ENCODE peak calls at places on chromosomes 3 and 15, in five cellular contexts. One of them, this sample, is unnamed.

GRCh38 chr15:89792106-89792805 is 16.1 kb downstream of the MESP2 start:
- DNase-seq in spleen: peak; percentile 54
- DNase-seq in body of pancreas: no peak
- DNase-seq in K562: no peak
- DNase-seq in ovary: no peak
- DNase-seq in this sample: no peak

GRCh38 chr3:111045564-111045963 is 26.1 kb upstream of the NECTIN3 start:
- DNase-seq in spleen: no peak
- DNase-seq in body of pancreas: no peak
- DNase-seq in K562: no peak
- DNase-seq in ovary: no peak
- DNase-seq in this sample: no peak

GRCh38 chr3:70053293-70053692 is 53.8 kb downstream of the SAMMSON start:
- DNase-seq in spleen: no peak
- DNase-seq in body of pancreas: no peak
- DNase-seq in K562: no peak
- DNase-seq in ovary: no peak
- DNase-seq in this sample: no peak

GRCh38 chr3:101995371-101996046 is 146.2 kb downstream of the NFKBIZ start:
- DNase-seq in spleen: no peak
- DNase-seq in body of pancreas: no peak
- DNase-seq in K562: no peak
- DNase-seq in ovary: no peak
- DNase-seq in this sample: no peak

GRCh38 chr3:28544236-28544635 is 195.6 kb upstream of the AZI2 start:
- DNase-seq in spleen: no peak
- DNase-seq in body of pancreas: peak; percentile 29
- DNase-seq in K562: no peak
- DNase-seq in ovary: no peak
- DNase-seq in this sample: no peak

GRCh38 chr15:83845230-83845629 is 191.3 kb downstream of the ADAMTSL3 start:
- DNase-seq in spleen: no peak
- DNase-seq in body of pancreas: no peak
- DNase-seq in K562: no peak
- DNase-seq in ovary: peak; percentile 58
- DNase-seq in this sample: no peak

GRCh38 chr3:10437995-10438901 is 67.1 kb downstream of the ATP2B2 start:
- DNase-seq in spleen: peak; percentile 64
- DNase-seq in body of pancreas: no peak
- DNase-seq in K562: peak; percentile 79
- DNase-seq in ovary: no peak
- DNase-seq in this sample: no peak

GRCh38 chr3:149352556-149352955 is 19.1 kb upstream of the TM4SF18 start:
- DNase-seq in spleen: peak; percentile 78
- DNase-seq in body of pancreas: peak; percentile 73
- DNase-seq in K562: peak; percentile 67
- DNase-seq in ovary: peak; percentile 54
- DNase-seq in this sample: no peak

GRCh38 chr3:72288955-72289707 is 504.2 kb upstream of the PROK2 start:
- DNase-seq in spleen: peak; percentile 82
- DNase-seq in body of pancreas: peak; percentile 54
- DNase-seq in K562: peak; percentile 84
- DNase-seq in ovary: no peak
- DNase-seq in this sample: peak; percentile 87

GRCh38 chr15:41885841-41886240 is 8.0 kb downstream of the SPTBN5 start:
- DNase-seq in spleen: no peak
- DNase-seq in body of pancreas: no peak
- DNase-seq in K562: no peak
- DNase-seq in ovary: no peak
- DNase-seq in this sample: no peak

GRCh38 chr3:192571197-192571791 is 156.0 kb downstream of the FGF12 start:
- DNase-seq in spleen: no peak
- DNase-seq in body of pancreas: peak; percentile 40
- DNase-seq in K562: no peak
- DNase-seq in ovary: peak; percentile 55
- DNase-seq in this sample: no peak

GRCh38 chr3:141058996-141059395 is 7.8 kb downstream of the SPSB4 start:
- DNase-seq in spleen: no peak
- DNase-seq in body of pancreas: no peak
- DNase-seq in K562: no peak
- DNase-seq in ovary: no peak
- DNase-seq in this sample: no peak

GRCh38 chr3:46903341-46904302 is 26.1 kb downstream of the PTH1R start:
- DNase-seq in spleen: peak; percentile 64
- DNase-seq in body of pancreas: peak; percentile 14
- DNase-seq in K562: peak; percentile 57
- DNase-seq in ovary: no peak
- DNase-seq in this sample: no peak

GRCh38 chr3:167780214-167780613 is 44.7 kb downstream of the SERPINI1 start:
- DNase-seq in spleen: no peak
- DNase-seq in body of pancreas: no peak
- DNase-seq in K562: no peak
- DNase-seq in ovary: no peak
- DNase-seq in this sample: no peak

GRCh38 chr15:80931721-80932609 is 57.7 kb downstream of the MESD start:
- DNase-seq in spleen: peak; percentile 46
- DNase-seq in body of pancreas: no peak
- DNase-seq in K562: no peak
- DNase-seq in ovary: no peak
- DNase-seq in this sample: no peak

GRCh38 chr3:132317229-132317948 is at the start of gene ACP3:
- DNase-seq in spleen: peak; percentile 78
- DNase-seq in body of pancreas: peak; percentile 68
- DNase-seq in K562: no peak
- DNase-seq in ovary: peak; percentile 71
- DNase-seq in this sample: peak; percentile 37

GRCh38 chr15:38874464-38874863 is 309.9 kb upstream of the RASGRP1 start:
- DNase-seq in spleen: no peak
- DNase-seq in body of pancreas: no peak
- DNase-seq in K562: no peak
- DNase-seq in ovary: no peak
- DNase-seq in this sample: no peak

GRCh38 chr15:55270301-55270700 is 19.3 kb downstream of the RAB27A start:
- DNase-seq in spleen: no peak
- DNase-seq in body of pancreas: no peak
- DNase-seq in K562: no peak
- DNase-seq in ovary: no peak
- DNase-seq in this sample: no peak

GRCh38 chr3:9340450-9341009 is 22.3 kb upstream of the THUMPD3 start:
- DNase-seq in spleen: no peak
- DNase-seq in body of pancreas: no peak
- DNase-seq in K562: no peak
- DNase-seq in ovary: no peak
- DNase-seq in this sample: no peak

GRCh38 chr15:38671675-38672141 is 107.1 kb upstream of the RASGRP1 start:
- DNase-seq in spleen: no peak
- DNase-seq in body of pancreas: no peak
- DNase-seq in K562: no peak
- DNase-seq in ovary: no peak
- DNase-seq in this sample: no peak

GRCh38 chr3:194472290-194472920 is 14.4 kb downstream of the ATP13A3 start:
- DNase-seq in spleen: no peak
- DNase-seq in body of pancreas: peak; percentile 51
- DNase-seq in K562: peak; percentile 42
- DNase-seq in ovary: no peak
- DNase-seq in this sample: no peak

GRCh38 chr15:78034495-78035191 is 42.9 kb downstream of the TBC1D2B start:
- DNase-seq in spleen: peak; percentile 93
- DNase-seq in body of pancreas: peak; percentile 55
- DNase-seq in K562: no peak
- DNase-seq in ovary: no peak
- DNase-seq in this sample: no peak

GRCh38 chr3:64650710-64651109 is 37.1 kb downstream of the ADAMTS9 start:
- DNase-seq in spleen: no peak
- DNase-seq in body of pancreas: no peak
- DNase-seq in K562: no peak
- DNase-seq in ovary: no peak
- DNase-seq in this sample: no peak

GRCh38 chr15:31024330-31024729 is 32.9 kb upstream of the MTMR10 start:
- DNase-seq in spleen: no peak
- DNase-seq in body of pancreas: peak; percentile 38
- DNase-seq in K562: no peak
- DNase-seq in ovary: no peak
- DNase-seq in this sample: no peak

GRCh38 chr3:59245879-59246501 is 196.2 kb upstream of the CFAP20DC start:
- DNase-seq in spleen: no peak
- DNase-seq in body of pancreas: no peak
- DNase-seq in K562: no peak
- DNase-seq in ovary: no peak
- DNase-seq in this sample: no peak

GRCh38 chr3:116148881-116149530 is 296.3 kb downstream of the LSAMP start:
- DNase-seq in spleen: no peak
- DNase-seq in body of pancreas: no peak
- DNase-seq in K562: no peak
- DNase-seq in ovary: no peak
- DNase-seq in this sample: no peak

GRCh38 chr3:117628896-117629295 is 919.3 kb downstream of the TUSC7 start:
- DNase-seq in spleen: no peak
- DNase-seq in body of pancreas: no peak
- DNase-seq in K562: no peak
- DNase-seq in ovary: no peak
- DNase-seq in this sample: peak; percentile 15

GRCh38 chr15:70194266-70194665 is 96.5 kb upstream of the TLE3 start:
- DNase-seq in spleen: no peak
- DNase-seq in body of pancreas: no peak
- DNase-seq in K562: no peak
- DNase-seq in ovary: no peak
- DNase-seq in this sample: no peak

GRCh38 chr3:25603703-25604102 is 61.0 kb downstream of the TOP2B start:
- DNase-seq in spleen: no peak
- DNase-seq in body of pancreas: no peak
- DNase-seq in K562: no peak
- DNase-seq in ovary: no peak
- DNase-seq in this sample: peak; percentile 29

GRCh38 chr3:155308831-155309230 is 15.3 kb upstream of the STRIT1 start:
- DNase-seq in spleen: no peak
- DNase-seq in body of pancreas: no peak
- DNase-seq in K562: no peak
- DNase-seq in ovary: no peak
- DNase-seq in this sample: no peak

GRCh38 chr15:97998307-97999071 is 38.0 kb downstream of the ARRDC4 start:
- DNase-seq in spleen: no peak
- DNase-seq in body of pancreas: no peak
- DNase-seq in K562: no peak
- DNase-seq in ovary: no peak
- DNase-seq in this sample: no peak

GRCh38 chr3:11631822-11632221 is 11.9 kb downstream of the VGLL4 start:
- DNase-seq in spleen: no peak
- DNase-seq in body of pancreas: no peak
- DNase-seq in K562: no peak
- DNase-seq in ovary: no peak
- DNase-seq in this sample: no peak

GRCh38 chr3:169002689-169003088 is 660.8 kb downstream of the MECOM start:
- DNase-seq in spleen: no peak
- DNase-seq in body of pancreas: no peak
- DNase-seq in K562: no peak
- DNase-seq in ovary: no peak
- DNase-seq in this sample: no peak

GRCh38 chr15:75844629-75845390 is 1.6 kb downstream of the UBE2Q2 start:
- DNase-seq in spleen: no peak
- DNase-seq in body of pancreas: no peak
- DNase-seq in K562: no peak
- DNase-seq in ovary: no peak
- DNase-seq in this sample: no peak
- H3K4me3 ChIP-seq in spleen: peak overlapping the region; percentile 92
- H3K4me3 ChIP-seq in body of pancreas: peak overlapping the region; percentile 75
- H3K4me3 ChIP-seq in K562: peak overlapping the region; percentile 82
- H3K4me3 ChIP-seq in ovary: peak overlapping the region; percentile 82
- H3K4me3 ChIP-seq in this sample: peak overlapping the region; percentile 77

GRCh38 chr3:50627407-50628051 is 10.6 kb downstream of the MAPKAPK3 start:
- DNase-seq in spleen: no peak
- DNase-seq in body of pancreas: no peak
- DNase-seq in K562: no peak
- DNase-seq in ovary: no peak
- DNase-seq in this sample: peak; percentile 58
- TF ChIP-seq POLR2A in spleen: no peak
- TF ChIP-seq POLR2A in body of pancreas: no peak
- TF ChIP-seq POLR2A in K562: no peak
- TF ChIP-seq POLR2A in ovary: no peak
- TF ChIP-seq POLR2A in this sample: no peak

GRCh38 chr3:54122046-54122801 is at the start of gene CACNA2D3:
- DNase-seq in spleen: no peak
- DNase-seq in body of pancreas: no peak
- DNase-seq in K562: no peak
- DNase-seq in ovary: peak; percentile 78
- DNase-seq in this sample: no peak

GRCh38 chr3:54122802-54123537 is 618 bp downstream of the CACNA2D3 start:
- DNase-seq in spleen: no peak
- DNase-seq in body of pancreas: no peak
- DNase-seq in K562: no peak
- DNase-seq in ovary: peak; percentile 45
- DNase-seq in this sample: no peak

GRCh38 chr3:54121404-54122045 is 827 bp upstream of the CACNA2D3 start:
- DNase-seq in spleen: no peak
- DNase-seq in body of pancreas: no peak
- DNase-seq in K562: no peak
- DNase-seq in ovary: peak; percentile 44
- DNase-seq in this sample: no peak

GRCh38 chr3:54123538-54124196 is 1.3 kb downstream of the CACNA2D3 start:
- DNase-seq in spleen: no peak
- DNase-seq in body of pancreas: no peak
- DNase-seq in K562: no peak
- DNase-seq in ovary: no peak
- DNase-seq in this sample: no peak

GRCh38 chr3:54120657-54121403 is 1.5 kb upstream of the CACNA2D3 start:
- DNase-seq in spleen: no peak
- DNase-seq in body of pancreas: no peak
- DNase-seq in K562: no peak
- DNase-seq in ovary: peak; percentile 42
- DNase-seq in this sample: no peak
- TF ChIP-seq CTCF in spleen: no peak
- TF ChIP-seq CTCF in body of pancreas: no peak
- TF ChIP-seq CTCF in K562: no peak
- TF ChIP-seq CTCF in ovary: no peak
- TF ChIP-seq CTCF in this sample: no peak

DNA sequence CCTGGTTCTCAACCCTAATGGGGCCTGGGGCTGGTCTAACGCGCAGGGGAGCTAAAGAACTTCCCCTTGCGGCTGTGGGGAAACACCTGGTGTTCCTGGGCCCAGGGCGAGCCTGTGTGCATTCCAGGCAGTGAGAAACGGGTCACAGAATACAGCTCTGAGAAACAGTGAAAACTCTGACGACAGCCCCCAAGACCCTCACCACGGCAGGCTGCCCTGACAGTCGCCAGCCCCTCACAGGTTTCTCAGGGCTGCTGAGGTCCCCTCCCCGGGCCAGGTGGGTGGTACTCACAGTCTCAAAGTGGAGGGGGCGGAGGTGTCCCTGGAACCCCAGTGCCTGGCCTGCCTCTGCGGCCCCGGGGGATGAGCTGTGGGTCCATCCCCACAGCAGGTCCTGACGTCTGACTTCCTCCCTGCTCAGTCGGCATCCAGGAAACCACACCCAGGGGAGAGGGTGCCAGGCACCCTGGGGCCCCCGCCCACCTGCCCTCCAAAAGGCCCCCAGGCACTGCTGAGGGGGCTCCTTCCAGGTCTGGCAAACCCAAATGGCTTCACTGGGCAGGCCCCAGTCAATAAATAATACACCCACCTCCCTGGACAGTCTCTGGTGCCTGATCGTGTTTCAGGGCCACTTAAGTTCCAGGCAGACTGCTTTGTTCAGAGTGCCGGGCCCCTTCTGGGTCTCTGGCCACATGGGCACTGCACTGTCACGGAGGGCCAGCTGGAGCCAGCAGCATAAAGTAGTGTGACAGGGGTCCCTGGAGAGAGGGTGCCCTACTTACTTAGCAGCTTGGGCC is 57.7 kb downstream of the IQSEC1 start:
- DNase-seq in spleen: peak; percentile 94
- DNase-seq in body of pancreas: no peak
- DNase-seq in K562: no peak
- DNase-seq in ovary: no peak
- DNase-seq in this sample: no peak
- H3K4me3 ChIP-seq in spleen: peak overlapping the region; percentile 40
- H3K4me3 ChIP-seq in body of pancreas: no peak overlapping the region
- H3K4me3 ChIP-seq in K562: no peak overlapping the region
- H3K4me3 ChIP-seq in ovary: no peak overlapping the region
- H3K4me3 ChIP-seq in this sample: no peak overlapping the region